ENCODE peak calls at places on chromosome 1, in six cellular contexts. M is dermis microvascular lymphatic vessel endothelial cell; F is Right ventricle myocardium superior; C is epithelial cell of proximal tubule; J is activated CD8-positive, alpha-beta memory T cell treated with anti-CD3 and anti-CD28 coated beads for 4 hours; S is NCI-H1105. D is an unnamed sample.

GRCh38 chr1:54804471-54805132 is 3.5 kb upstream of the TTC22 start:
- DNase-seq in M (no peak), F (no peak), C (no peak), J (no peak), S (no peak), D (peak)

GRCh38 chr1:41629571-41629970 is 145.1 kb upstream of the EDN2 start:
- DNase-seq in M (no peak), F (no peak), C (peak), J (no peak), S (no peak), D (no peak)

GRCh38 chr1:46242918-46243317 is 4.6 kb upstream of the RAD54L start:
- DNase-seq in M (no peak), F (no peak), C (no peak), J (no peak), S (no peak), D (no peak)

GRCh38 chr1:40630488-40631223 is 34.8 kb downstream of the RIMS3 start:
- DNase-seq in M (peak), F (no peak), C (no peak), J (no peak), S (no peak), D (no peak)

GRCh38 chr1:109935451-109935900 is 24.8 kb downstream of the CSF1 start:
- DNase-seq in M (no peak), F (no peak), C (no peak), J (no peak), S (peak), D (no peak)

GRCh38 chr1:29974345-29974744 is 738.0 kb downstream of the PTPRU start:
- DNase-seq in M (peak), F (no peak), C (peak), J (no peak), S (no peak), D (no peak)

GRCh38 chr1:154778280-154778679 is 91.8 kb downstream of the KCNN3 start:
- DNase-seq in M (no peak), F (no peak), C (no peak), J (no peak), S (no peak), D (no peak)

GRCh38 chr1:204128964-204129896 is 22.6 kb downstream of the ETNK2 start:
- DNase-seq in M (peak), F (peak), C (no peak), J (no peak), S (peak), D (peak)

GRCh38 chr1:87330201-87330953 is 1.7 kb downstream of the LMO4 start:
- DNase-seq in M (peak), F (peak), C (no peak), J (no peak), S (no peak), D (no peak)

GRCh38 chr1:225653463-225654276 is 747 bp upstream of the ENAH start:
- DNase-seq in M (peak), F (peak), C (no peak), J (no peak), S (peak), D (no peak)

GRCh38 chr1:6891781-6892579 is 106.7 kb downstream of the CAMTA1 start:
- DNase-seq in M (peak), F (no peak), C (no peak), J (no peak), S (no peak), D (no peak)

GRCh38 chr1:59520759-59521442 is 224.0 kb downstream of the FGGY start:
- DNase-seq in M (peak), F (peak), C (peak), J (no peak), S (no peak), D (no peak)

GRCh38 chr1:17208546-17208945 is 3.6 kb downstream of the PADI1 start:
- DNase-seq in M (no peak), F (no peak), C (no peak), J (no peak), S (no peak), D (no peak)

GRCh38 chr1:37763791-37764741 is 854 bp downstream of the EPHA10 start:
- DNase-seq in M (peak), F (peak), C (no peak), J (no peak), S (no peak), D (no peak)

GRCh38 chr1:18324246-18324645 is 156.5 kb upstream of the KLHDC7A start:
- DNase-seq in M (no peak), F (no peak), C (no peak), J (no peak), S (no peak), D (no peak)

GRCh38 chr1:6260961-6261614 is at the start of gene GPR153:
- DNase-seq in M (peak), F (peak), C (no peak), J (peak), S (peak), D (peak)

GRCh38 chr1:93447481-93448291 is at the start of gene FNBP1L:
- DNase-seq in M (peak), F (peak), C (no peak), J (peak), S (peak), D (peak)

GRCh38 chr1:10063878-10064277 is 31.1 kb downstream of the UBE4B start:
- DNase-seq in M (no peak), F (no peak), C (no peak), J (no peak), S (no peak), D (no peak)

GRCh38 chr1:119254067-119254720 is 113.7 kb upstream of the WARS2 start:
- DNase-seq in M (peak), F (no peak), C (peak), J (no peak), S (no peak), D (no peak)

GRCh38 chr1:32779242-32779641 is 37.9 kb downstream of the YARS1 start:
- DNase-seq in M (no peak), F (no peak), C (no peak), J (no peak), S (no peak), D (no peak)

GRCh38 chr1:159945483-159946241 is at the start of gene IGSF9:
- DNase-seq in M (peak), F (peak), C (no peak), J (peak), S (peak), D (peak)

D was measured in CD4-positive, CD25-positive, alpha-beta regulatory T cell.